ENCODE peak calls at places on chromosomes 6 and 20, in seven cellular contexts. U, Q, S, I, H, Y and C are unnamed samples.

GRCh38 chr6:89475634-89476033 is 42.7 kb downstream of the ANKRD6 start:
- DNase-seq in U (no peak), Q (no peak), S (no peak), I (no peak), H (no peak), Y (peak), C (no peak)

GRCh38 chr20:49052334-49052733 is 6.2 kb downstream of the CSE1L start:
- DNase-seq in U (no peak), Q (no peak), S (no peak), I (no peak), H (no peak), Y (no peak), C (no peak)

GRCh38 chr6:33208089-33208967 is at the start of gene RING1:
- DNase-seq in U (peak), Q (peak), S (peak), I (peak), H (peak), Y (peak), C (peak)

GRCh38 chr6:57113105-57113504 is 23.1 kb downstream of the ZNF451 start:
- DNase-seq in U (no peak), Q (no peak), S (no peak), I (no peak), H (no peak), Y (no peak), C (no peak)

GRCh38 chr20:60986757-60987156 is 265.3 kb upstream of the CDH4 start:
- DNase-seq in U (no peak), Q (no peak), S (no peak), I (no peak), H (no peak), Y (no peak), C (no peak)

GRCh38 chr6:92922216-92922806 is 497.0 kb downstream of the EPHA7 start:
- DNase-seq in U (no peak), Q (no peak), S (no peak), I (no peak), H (no peak), Y (no peak), C (no peak)

GRCh38 chr20:20690676-20691476 is 21.6 kb downstream of the RALGAPA2 start:
- DNase-seq in U (no peak), Q (no peak), S (no peak), I (no peak), H (no peak), Y (peak), C (peak)

GRCh38 chr20:45157977-45158376 is 16.7 kb upstream of the PI3 start:
- DNase-seq in U (no peak), Q (no peak), S (no peak), I (no peak), H (peak), Y (no peak), C (no peak)

GRCh38 chr6:166768761-166769160 is 141.7 kb upstream of the RPS6KA2 start:
- DNase-seq in U (peak), Q (no peak), S (no peak), I (no peak), H (no peak), Y (no peak), C (no peak)

GRCh38 chr6:77650098-77650663 is 2.7 kb upstream of the MEI4 start:
- DNase-seq in U (peak), Q (peak), S (no peak), I (no peak), H (no peak), Y (peak), C (no peak)

GRCh38 chr6:41940759-41941279 is 789 bp downstream of the CCND3 start:
- DNase-seq in U (peak), Q (peak), S (no peak), I (peak), H (peak), Y (peak), C (peak)

GRCh38 chr6:29776684-29777083 is 50.9 kb upstream of the HLA-G start:
- DNase-seq in U (no peak), Q (no peak), S (no peak), I (no peak), H (no peak), Y (no peak), C (no peak)

GRCh38 chr6:107656381-107656780 is 166.5 kb downstream of the SOBP start:
- DNase-seq in U (no peak), Q (no peak), S (no peak), I (no peak), H (no peak), Y (peak), C (no peak)

GRCh38 chr6:107658920-107659879 is 164.9 kb downstream of the SCML4 start:
- DNase-seq in U (no peak), Q (no peak), S (no peak), I (no peak), H (no peak), Y (peak), C (no peak)

GRCh38 chr6:107657373-107657754 is 166.7 kb downstream of the SCML4 start:
- DNase-seq in U (no peak), Q (no peak), S (no peak), I (no peak), H (no peak), Y (no peak), C (no peak)

GRCh38 chr6:107656883-107657282 is 167.0 kb downstream of the SOBP start:
- DNase-seq in U (no peak), Q (no peak), S (no peak), I (no peak), H (no peak), Y (peak), C (no peak)

DNA sequence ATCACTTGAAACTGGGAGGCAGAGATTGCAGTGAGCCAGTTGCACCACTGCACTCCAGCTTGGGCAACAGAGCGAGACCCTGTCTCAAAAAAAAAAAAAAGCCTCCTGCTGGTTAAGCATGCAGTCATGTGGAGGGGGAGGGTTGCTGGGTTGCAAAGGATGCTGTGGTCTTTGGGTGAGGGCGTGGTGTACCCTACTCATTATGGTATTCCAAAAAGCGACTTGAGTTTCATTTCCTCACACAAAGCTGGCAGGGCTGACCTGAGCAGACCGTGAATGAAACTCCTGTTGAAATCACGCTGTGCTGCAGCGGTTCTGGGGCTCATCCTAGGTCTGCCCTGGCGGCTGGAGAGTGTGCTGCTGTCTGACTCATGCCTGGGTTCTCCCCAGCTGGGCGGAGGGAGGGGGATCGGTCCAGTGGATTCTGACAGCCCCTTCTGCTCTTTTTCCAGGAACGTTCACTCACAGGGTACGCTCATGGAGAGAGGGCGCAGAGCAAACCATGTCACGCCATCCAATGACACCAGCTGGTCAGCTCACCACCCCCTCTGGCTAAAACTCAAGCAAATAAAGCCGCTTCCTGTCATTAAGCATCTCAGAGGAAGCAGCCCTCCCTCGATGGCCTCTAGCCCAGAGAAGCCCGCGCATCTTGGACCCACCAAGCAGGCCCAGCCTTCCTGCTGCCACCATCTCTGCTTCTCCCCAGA is 166.2 kb downstream of the SCML4 start:
- DNase-seq in U (no peak), Q (peak), S (no peak), I (peak), H (no peak), Y (peak), C (peak)
- TF ChIP-seq CTCF in U (no peak), Q (peak), S (no peak), I (no peak), H (no peak), Y (peak), C (no peak)

DNA sequence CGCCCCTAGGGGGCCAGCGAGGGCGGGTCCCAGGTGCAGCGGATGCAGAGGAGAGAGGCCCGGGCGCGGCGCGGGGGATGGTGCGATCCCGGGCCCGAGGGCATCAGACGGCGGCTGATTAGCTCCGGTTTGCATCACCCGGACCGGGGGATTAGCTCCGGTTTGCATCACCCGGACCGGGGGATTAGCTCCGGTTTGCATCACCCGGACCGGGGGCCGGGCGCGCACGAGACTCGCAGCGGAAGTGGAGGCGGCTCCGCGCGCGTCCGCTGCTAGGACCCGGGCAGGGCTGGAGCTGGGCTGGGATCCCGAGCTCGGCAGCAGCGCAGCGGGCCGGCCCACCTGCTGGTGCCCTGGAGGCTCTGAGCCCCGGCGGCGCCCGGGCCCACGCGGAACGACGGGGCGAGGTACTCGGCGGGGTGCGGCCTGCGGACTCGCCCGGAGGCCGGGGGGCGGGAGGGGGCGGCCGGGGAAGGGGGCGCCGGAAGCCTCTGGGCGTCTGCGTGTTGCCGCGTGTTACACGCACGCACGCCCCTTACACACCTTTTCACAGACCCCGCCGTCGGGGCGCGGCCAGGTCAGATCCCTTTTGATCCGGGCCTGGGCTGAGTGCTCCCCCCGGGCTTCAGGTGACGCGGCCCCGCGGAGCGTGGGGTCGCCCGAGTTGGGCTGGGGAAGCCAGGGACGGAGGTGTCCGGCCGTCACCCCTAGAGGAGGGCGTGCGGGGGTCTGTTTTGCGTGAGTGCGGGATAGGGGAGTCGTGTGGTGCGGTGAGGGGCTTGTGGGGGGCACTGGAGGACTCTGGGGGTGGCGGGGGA is 412 bp downstream of the TRIB3 start:
- DNase-seq in U (peak), Q (peak), S (no peak), I (peak), H (peak), Y (peak), C (peak)
- TF ChIP-seq CTCF in U (no peak), Q (no peak), S (no peak), I (no peak), H (no peak), Y (peak), C (peak)

GRCh38 chr20:25726357-25726756 is 29.7 kb upstream of the ZNF337 start:
- DNase-seq in U (no peak), Q (no peak), S (no peak), I (no peak), H (no peak), Y (no peak), C (no peak)

GRCh38 chr20:25725639-25726038 is 29.0 kb upstream of the ZNF337 start:
- DNase-seq in U (no peak), Q (no peak), S (no peak), I (no peak), H (no peak), Y (no peak), C (no peak)

GRCh38 chr20:25720285-25720684 is 23.6 kb upstream of the ZNF337 start:
- DNase-seq in U (no peak), Q (no peak), S (no peak), I (no peak), H (no peak), Y (no peak), C (no peak)

DNA sequence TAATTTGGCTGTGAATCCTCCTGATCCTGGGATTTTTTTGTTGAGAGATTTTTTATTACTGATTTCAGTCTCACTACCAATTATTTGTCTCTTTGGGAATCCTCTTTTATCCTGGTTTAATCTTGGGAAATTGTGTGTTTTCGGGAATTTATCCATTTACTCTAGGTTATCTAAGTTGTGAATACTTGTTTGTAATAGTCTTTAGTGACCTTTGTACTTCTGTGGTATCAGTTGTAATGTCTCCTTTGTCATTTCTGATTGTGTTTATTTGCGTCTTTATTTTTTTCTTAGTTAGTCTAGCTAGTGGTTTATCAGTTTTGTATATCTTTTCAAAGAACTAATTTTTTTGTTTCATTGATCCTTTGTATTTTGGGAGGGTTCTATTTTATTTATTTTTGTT is 27.3 kb upstream of the ZNF337 start:
- DNase-seq in U (no peak), Q (no peak), S (no peak), I (no peak), H (no peak), Y (no peak), C (no peak)
- TF ChIP-seq CTCF in U (no peak), Q (no peak), S (no peak), I (no peak), H (no peak), Y (no peak), C (no peak)

GRCh38 chr6:105452376-105452775 is 49.5 kb upstream of the PREP start:
- DNase-seq in U (no peak), Q (no peak), S (no peak), I (no peak), H (no peak), Y (no peak), C (no peak)
- TF ChIP-seq CTCF in U (no peak), Q (no peak), S (no peak), I (no peak), H (no peak), Y (no peak), C (no peak)

GRCh38 chr20:15706719-15707118 is 866.5 kb downstream of the KIF16B start:
- DNase-seq in U (no peak), Q (no peak), S (no peak), I (no peak), H (no peak), Y (no peak), C (no peak)

GRCh38 chr20:15703171-15703911 is 869.9 kb downstream of the KIF16B start:
- DNase-seq in U (no peak), Q (no peak), S (no peak), I (no peak), H (peak), Y (peak), C (no peak)

GRCh38 chr20:15705975-15706374 is 867.3 kb downstream of the KIF16B start:
- DNase-seq in U (no peak), Q (no peak), S (no peak), I (no peak), H (no peak), Y (no peak), C (no peak)

GRCh38 chr20:15711177-15711576 is 862.1 kb downstream of the KIF16B start:
- DNase-seq in U (no peak), Q (no peak), S (no peak), I (no peak), H (no peak), Y (no peak), C (no peak)

DNA sequence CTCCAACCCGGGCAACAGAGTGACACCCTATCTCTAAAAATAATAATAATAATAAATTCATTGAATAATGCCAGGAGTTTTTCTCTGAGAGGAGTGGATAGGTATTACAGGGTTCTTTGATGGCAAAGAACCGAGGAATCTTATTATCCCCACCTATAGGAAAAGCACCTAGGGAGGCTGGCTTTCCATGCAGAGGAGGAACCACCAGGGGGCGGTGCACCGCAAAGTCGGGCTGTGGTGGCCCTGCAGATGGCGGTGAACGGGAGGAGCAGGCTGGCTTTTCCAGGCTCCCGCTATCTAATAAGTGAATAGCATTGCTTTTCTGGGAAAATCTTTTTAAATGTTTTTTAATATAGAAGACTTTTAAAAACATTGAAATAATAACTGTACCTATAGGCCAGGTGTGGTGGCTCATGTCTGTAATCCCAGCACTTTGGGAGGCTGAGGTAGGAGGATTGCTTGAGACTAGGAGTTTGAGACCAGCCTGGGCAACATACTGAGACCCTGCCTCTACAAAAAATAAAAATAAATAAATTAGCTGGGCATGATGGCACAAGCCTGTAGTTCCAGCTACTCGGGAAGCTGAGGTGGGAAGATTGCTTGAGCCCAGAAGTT is 864.2 kb downstream of the KIF16B start:
- DNase-seq in U (peak), Q (peak), S (no peak), I (peak), H (no peak), Y (peak), C (peak)
- TF ChIP-seq CTCF in U (peak), Q (peak), S (peak), I (no peak), H (no peak), Y (peak), C (peak)